ENCODE peak calls at places on chromosomes 13 and 19, in four cellular contexts. U is activated naive CD8-positive, alpha-beta T cell treated with anti-CD3 and anti-CD28 coated beads, Interleukin-2, amount 50 U/mL, for 24 hours; W is bronchial epithelial cell; S is GM13976. E is an unnamed sample.

GRCh38 chr19:49809155-49809986 is 3.7 kb downstream of the FUZ start:
- DNase-seq in U (peak; percentile 52), W (no peak), S (no peak), E (peak; percentile 31)

GRCh38 chr13:46797468-46798237 is 692 bp upstream of the ESD start:
- DNase-seq in U (no peak), W (no peak), S (no peak), E (no peak)

GRCh38 chr19:29528946-29529645 is 3.3 kb downstream of the VSTM2B start:
- DNase-seq in U (no peak), W (no peak), S (no peak), E (no peak)

GRCh38 chr13:105598551-105598950 is 936.9 kb downstream of the EFNB2 start:
- DNase-seq in U (no peak), W (peak; percentile 14), S (no peak), E (no peak)

GRCh38 chr19:15248648-15249559 is 16.7 kb upstream of the EPHX3 start:
- DNase-seq in U (no peak), W (peak; percentile 74), S (no peak), E (peak; percentile 90)

GRCh38 chr19:8004723-8005513 is 523 bp downstream of the ELAVL1 start:
- DNase-seq in U (peak; percentile 35), W (no peak), S (no peak), E (no peak)

GRCh38 chr13:50125556-50126377 is 110.5 kb downstream of the KCNRG start:
- DNase-seq in U (peak; percentile 85), W (peak; percentile 49), S (peak; percentile 73), E (peak; percentile 79)

GRCh38 chr19:48480476-48481190 is 11.5 kb downstream of the CYTH2 start:
- DNase-seq in U (peak; percentile 66), W (no peak), S (peak; percentile 63), E (no peak)

GRCh38 chr13:77349365-77349764 is 22.5 kb upstream of the MYCBP2 start:
- DNase-seq in U (no peak), W (no peak), S (no peak), E (no peak)

GRCh38 chr19:30459859-30460258 is 87.7 kb downstream of the ZNF536 start:
- DNase-seq in U (no peak), W (no peak), S (no peak), E (no peak)

GRCh38 chr19:45496349-45496953 is 396 bp downstream of the RTN2 start:
- DNase-seq in U (no peak), W (no peak), S (peak; percentile 64), E (no peak)

GRCh38 chr19:55494172-55494761 is 6.0 kb downstream of the SSC5D start:
- DNase-seq in U (no peak), W (no peak), S (no peak), E (no peak)

GRCh38 chr13:64900039-64900438 is 2330.1 kb downstream of the PCDH9 start:
- DNase-seq in U (no peak), W (no peak), S (no peak), E (no peak)

GRCh38 chr13:44232729-44233128 is 140.9 kb upstream of the SERP2 start:
- DNase-seq in U (no peak), W (no peak), S (no peak), E (no peak)

GRCh38 chr19:1324249-1324791 is 38.6 kb downstream of the EFNA2 start:
- DNase-seq in U (no peak), W (no peak), S (no peak), E (no peak)

GRCh38 chr19:47471733-47472457 is at the start of gene SLC8A2:
- DNase-seq in U (peak; percentile 43), W (peak; percentile 12), S (peak; percentile 83), E (peak; percentile 66)

E was measured in RWPE1.